ENCODE peak calls at places on chromosome 17, in seven cellular contexts. One of them, this sample, is unnamed.

GRCh38 chr17:83073389-83074063 is 5.9 kb upstream of the METRNL start:
- DNase-seq in cardiac fibroblast: no peak
- DNase-seq in skeletal muscle cell: no peak
- DNase-seq in amygdala: no peak
- DNase-seq in NCI-H2171: no peak
- DNase-seq in stomach: peak; percentile 77
- DNase-seq in foreskin keratinocyte: no peak
- DNase-seq in this sample: peak; percentile 48

GRCh38 chr17:45410144-45411091 is 22.3 kb downstream of the ARHGAP27 start:
- DNase-seq in cardiac fibroblast: no peak
- DNase-seq in skeletal muscle cell: no peak
- DNase-seq in amygdala: no peak
- DNase-seq in NCI-H2171: no peak
- DNase-seq in stomach: no peak
- DNase-seq in foreskin keratinocyte: no peak
- DNase-seq in this sample: no peak

GRCh38 chr17:41777579-41778188 is 8.8 kb downstream of the JUP start:
- DNase-seq in cardiac fibroblast: peak; percentile 98
- DNase-seq in skeletal muscle cell: peak; percentile 83
- DNase-seq in amygdala: no peak
- DNase-seq in NCI-H2171: peak; percentile 22
- DNase-seq in stomach: peak; percentile 78
- DNase-seq in foreskin keratinocyte: no peak
- DNase-seq in this sample: peak; percentile 89

GRCh38 chr17:51601622-51602261 is 341.4 kb downstream of the UTP18 start:
- DNase-seq in cardiac fibroblast: no peak
- DNase-seq in skeletal muscle cell: no peak
- DNase-seq in amygdala: no peak
- DNase-seq in NCI-H2171: no peak
- DNase-seq in stomach: no peak
- DNase-seq in foreskin keratinocyte: no peak
- DNase-seq in this sample: no peak

GRCh38 chr17:30369995-30370394 is 8.7 kb upstream of the CPD start:
- DNase-seq in cardiac fibroblast: no peak
- DNase-seq in skeletal muscle cell: no peak
- DNase-seq in amygdala: no peak
- DNase-seq in NCI-H2171: no peak
- DNase-seq in stomach: no peak
- DNase-seq in foreskin keratinocyte: peak; percentile 53
- DNase-seq in this sample: no peak

GRCh38 chr17:81403671-81404534 is 8.6 kb downstream of the BAHCC1 start:
- DNase-seq in cardiac fibroblast: no peak
- DNase-seq in skeletal muscle cell: no peak
- DNase-seq in amygdala: no peak
- DNase-seq in NCI-H2171: no peak
- DNase-seq in stomach: no peak
- DNase-seq in foreskin keratinocyte: no peak
- DNase-seq in this sample: no peak

GRCh38 chr17:69361156-69361555 is 34.2 kb upstream of the ABCA5 start:
- DNase-seq in cardiac fibroblast: no peak
- DNase-seq in skeletal muscle cell: no peak
- DNase-seq in amygdala: no peak
- DNase-seq in NCI-H2171: no peak
- DNase-seq in stomach: no peak
- DNase-seq in foreskin keratinocyte: no peak
- DNase-seq in this sample: no peak

GRCh38 chr17:7213895-7214299 is 5.7 kb downstream of the DLG4 start:
- DNase-seq in cardiac fibroblast: peak; percentile 87
- DNase-seq in skeletal muscle cell: no peak
- DNase-seq in amygdala: peak; percentile 65
- DNase-seq in NCI-H2171: peak; percentile 99
- DNase-seq in stomach: peak; percentile 71
- DNase-seq in foreskin keratinocyte: peak; percentile 68
- DNase-seq in this sample: peak; percentile 82

GRCh38 chr17:19364699-19365498 is 2.4 kb upstream of the B9D1 start:
- DNase-seq in cardiac fibroblast: no peak
- DNase-seq in skeletal muscle cell: no peak
- DNase-seq in amygdala: no peak
- DNase-seq in NCI-H2171: no peak
- DNase-seq in stomach: no peak
- DNase-seq in foreskin keratinocyte: no peak
- DNase-seq in this sample: no peak

GRCh38 chr17:42243493-42243982 is 32.7 kb downstream of the STAT5B start:
- DNase-seq in cardiac fibroblast: no peak
- DNase-seq in skeletal muscle cell: no peak
- DNase-seq in amygdala: no peak
- DNase-seq in NCI-H2171: no peak
- DNase-seq in stomach: no peak
- DNase-seq in foreskin keratinocyte: no peak
- DNase-seq in this sample: no peak

GRCh38 chr17:14118951-14119350 is 49.6 kb downstream of the COX10 start:
- DNase-seq in cardiac fibroblast: no peak
- DNase-seq in skeletal muscle cell: no peak
- DNase-seq in amygdala: no peak
- DNase-seq in NCI-H2171: no peak
- DNase-seq in stomach: no peak
- DNase-seq in foreskin keratinocyte: no peak
- DNase-seq in this sample: no peak

GRCh38 chr17:45402916-45403315 is 29.8 kb downstream of the ARHGAP27 start:
- DNase-seq in cardiac fibroblast: no peak
- DNase-seq in skeletal muscle cell: no peak
- DNase-seq in amygdala: no peak
- DNase-seq in NCI-H2171: no peak
- DNase-seq in stomach: no peak
- DNase-seq in foreskin keratinocyte: no peak
- DNase-seq in this sample: no peak

GRCh38 chr17:72151565-72152391 is 31.0 kb downstream of the SOX9 start:
- DNase-seq in cardiac fibroblast: peak; percentile 81
- DNase-seq in skeletal muscle cell: no peak
- DNase-seq in amygdala: peak; percentile 30
- DNase-seq in NCI-H2171: no peak
- DNase-seq in stomach: peak; percentile 82
- DNase-seq in foreskin keratinocyte: no peak
- DNase-seq in this sample: peak; percentile 83

GRCh38 chr17:34237458-34237857 is 17.6 kb upstream of the CCL2 start:
- DNase-seq in cardiac fibroblast: no peak
- DNase-seq in skeletal muscle cell: no peak
- DNase-seq in amygdala: no peak
- DNase-seq in NCI-H2171: no peak
- DNase-seq in stomach: no peak
- DNase-seq in foreskin keratinocyte: no peak
- DNase-seq in this sample: no peak

GRCh38 chr17:50064253-50064991 is 8.5 kb downstream of the ITGA3 start:
- DNase-seq in cardiac fibroblast: peak; percentile 94
- DNase-seq in skeletal muscle cell: peak; percentile 88
- DNase-seq in amygdala: no peak
- DNase-seq in NCI-H2171: no peak
- DNase-seq in stomach: no peak
- DNase-seq in foreskin keratinocyte: peak; percentile 94
- DNase-seq in this sample: peak; percentile 98

GRCh38 chr17:41772218-41772585 is 14.3 kb downstream of the JUP start:
- DNase-seq in cardiac fibroblast: no peak
- DNase-seq in skeletal muscle cell: no peak
- DNase-seq in amygdala: no peak
- DNase-seq in NCI-H2171: no peak
- DNase-seq in stomach: peak; percentile 90
- DNase-seq in foreskin keratinocyte: peak; percentile 81
- DNase-seq in this sample: no peak

GRCh38 chr17:51709867-51710266 is 448.6 kb downstream of the CA10 start:
- DNase-seq in cardiac fibroblast: no peak
- DNase-seq in skeletal muscle cell: no peak
- DNase-seq in amygdala: no peak
- DNase-seq in NCI-H2171: no peak
- DNase-seq in stomach: no peak
- DNase-seq in foreskin keratinocyte: no peak
- DNase-seq in this sample: no peak

GRCh38 chr17:36641877-36642845 is 40.8 kb downstream of the MRM1 start:
- DNase-seq in cardiac fibroblast: no peak
- DNase-seq in skeletal muscle cell: no peak
- DNase-seq in amygdala: no peak
- DNase-seq in NCI-H2171: no peak
- DNase-seq in stomach: no peak
- DNase-seq in foreskin keratinocyte: no peak
- DNase-seq in this sample: no peak

This sample was measured in amniotic epithelial cell.